ENCODE peak calls at places on chromosome 20, in ten cellular contexts. U is stimulated activated CD4-positive, alpha-beta T cell treated with anti-CD3 and anti-CD28 coated beads, TNF-alpha, amount 100 ng/mL, for 24 hours; M is non-pigmented ciliary epithelial cell; R is T-cell; F is A172; H is Calu3; I is stromal cell of bone marrow; V is neuronal stem cell; G is adipocyte; N is naive thymus-derived CD8-positive, alpha-beta T cell. L is an unnamed sample.

GRCh38 chr20:5658897-5659296 is 91.3 kb upstream of the SHLD1 start:
- DNase-seq in U (peak), M (peak), R (peak), F (peak), H (no peak), I (peak), V (peak), G (peak), N (peak), L (no peak)

GRCh38 chr20:46401478-46401860 is 4.9 kb downstream of the ELMO2 start:
- DNase-seq in U (no peak), M (no peak), R (no peak), F (no peak), H (no peak), I (no peak), V (no peak), G (no peak), N (no peak), L (no peak)

GRCh38 chr20:31974975-31975481 is 7.1 kb downstream of the XKR7 start:
- DNase-seq in U (no peak), M (no peak), R (no peak), F (no peak), H (no peak), I (no peak), V (peak), G (no peak), N (no peak), L (no peak)

GRCh38 chr20:37807491-37807890 is 95.4 kb upstream of the VSTM2L start:
- DNase-seq in U (no peak), M (no peak), R (no peak), F (no peak), H (no peak), I (no peak), V (no peak), G (no peak), N (no peak), L (no peak)

GRCh38 chr20:47110819-47111218 is 216.2 kb downstream of the EYA2 start:
- DNase-seq in U (no peak), M (no peak), R (no peak), F (no peak), H (no peak), I (no peak), V (no peak), G (no peak), N (no peak), L (no peak)

GRCh38 chr20:41213150-41213820 is 75.9 kb downstream of the PLCG1 start:
- DNase-seq in U (no peak), M (no peak), R (no peak), F (peak), H (no peak), I (no peak), V (no peak), G (peak), N (no peak), L (no peak)

GRCh38 chr20:1888796-1889463 is 6.3 kb upstream of the SIRPA start:
- DNase-seq in U (no peak), M (no peak), R (no peak), F (no peak), H (no peak), I (no peak), V (no peak), G (peak), N (no peak), L (no peak)

GRCh38 chr20:34578521-34579147 is 20.1 kb downstream of the MAP1LC3A start:
- DNase-seq in U (no peak), M (no peak), R (no peak), F (no peak), H (no peak), I (no peak), V (no peak), G (no peak), N (no peak), L (no peak)

GRCh38 chr20:38551056-38551626 is 29.9 kb upstream of the ADIG start:
- DNase-seq in U (no peak), M (no peak), R (no peak), F (no peak), H (no peak), I (no peak), V (no peak), G (no peak), N (no peak), L (no peak)

L was measured in iPS DF 19.7.